ENCODE peak calls at places on chromosome 1, in five cellular contexts. E is pancreas; S is NCI-H774; C is GM04504; G is stimulated activated naive B cell treated with anti-CD40 and anti-IgM and Interleukin-4, amounts not matched to agents 10 μg/mL and 1 μg/mL and 100 μg/mL, for 72 hours. Q is an unnamed sample.

GRCh38 chr1:118335372-118335771 is 150.3 kb upstream of the SPAG17 start:
- DNase-seq in E (no peak), S (no peak), C (peak; percentile 63), G (no peak), Q (no peak)

GRCh38 chr1:216425577-216425976 is 2.3 kb upstream of the USH2A start:
- DNase-seq in E (no peak), S (no peak), C (no peak), G (no peak), Q (no peak)

GRCh38 chr1:235724716-235725115 is 75.1 kb upstream of the GNG4 start:
- DNase-seq in E (no peak), S (no peak), C (no peak), G (no peak), Q (no peak)

GRCh38 chr1:201084171-201084766 is 28.0 kb downstream of the CACNA1S start:
- DNase-seq in E (no peak), S (no peak), C (no peak), G (no peak), Q (no peak)

GRCh38 chr1:217889401-217889800 is 258.3 kb downstream of the SPATA17 start:
- DNase-seq in E (no peak), S (no peak), C (no peak), G (no peak), Q (no peak)

GRCh38 chr1:119351997-119352396 is 16.6 kb upstream of the HAO2 start:
- DNase-seq in E (no peak), S (no peak), C (no peak), G (no peak), Q (no peak)

GRCh38 chr1:232450626-232451025 is 179.3 kb downstream of the SIPA1L2 start:
- DNase-seq in E (no peak), S (no peak), C (no peak), G (no peak), Q (no peak)

GRCh38 chr1:229254910-229255541 is 15.9 kb upstream of the RAB4A start:
- DNase-seq in E (no peak), S (peak; percentile 44), C (no peak), G (no peak), Q (no peak)

GRCh38 chr1:65247419-65248359 is 61.7 kb upstream of the DNAJC6 start:
- DNase-seq in E (no peak), S (no peak), C (peak; percentile 99), G (no peak), Q (no peak)

Q was measured in HL-60.